ENCODE peak calls at places on chromosomes 2 and 18, in seven cellular contexts. M, I, L, A, P, W and J are unnamed samples.

GRCh38 chr2:102141915-102142828 is at the start of gene IL1R1:
- DNase-seq in M (no peak), I (peak), L (no peak), A (no peak), P (peak), W (peak), J (no peak)

GRCh38 chr18:57664600-57665165 is 43.0 kb upstream of the NARS1 start:
- DNase-seq in M (no peak), I (no peak), L (no peak), A (no peak), P (no peak), W (no peak), J (peak)

GRCh38 chr18:62102221-62102620 is 84.6 kb downstream of the PIGN start:
- DNase-seq in M (peak), I (no peak), L (no peak), A (no peak), P (no peak), W (no peak), J (no peak)

GRCh38 chr2:218961229-218961628 is 1.8 kb downstream of the CDK5R2 start:
- DNase-seq in M (no peak), I (no peak), L (no peak), A (no peak), P (no peak), W (no peak), J (no peak)

GRCh38 chr2:202307690-202308089 is 42.1 kb downstream of the NOP58 start:
- DNase-seq in M (no peak), I (no peak), L (no peak), A (no peak), P (no peak), W (no peak), J (no peak)

GRCh38 chr18:48828713-48829442 is 121.9 kb downstream of the SMAD7 start:
- DNase-seq in M (no peak), I (no peak), L (no peak), A (peak), P (no peak), W (no peak), J (peak)

GRCh38 chr2:25397777-25398176 is 56.1 kb upstream of the DNMT3A start:
- DNase-seq in M (no peak), I (no peak), L (no peak), A (no peak), P (no peak), W (no peak), J (no peak)

GRCh38 chr2:19360881-19361321 is 2.5 kb upstream of the OSR1 start:
- DNase-seq in M (no peak), I (no peak), L (no peak), A (no peak), P (no peak), W (no peak), J (no peak)

GRCh38 chr2:238496756-238497609 is 70.3 kb downstream of the ASB1 start:
- DNase-seq in M (no peak), I (no peak), L (no peak), A (no peak), P (no peak), W (no peak), J (no peak)

GRCh38 chr18:10020176-10020575 is 106.4 kb downstream of the VAPA start:
- DNase-seq in M (no peak), I (no peak), L (peak), A (peak), P (no peak), W (no peak), J (no peak)

GRCh38 chr18:2536063-2536462 is 35.2 kb downstream of the METTL4 start:
- DNase-seq in M (no peak), I (no peak), L (no peak), A (no peak), P (no peak), W (no peak), J (no peak)

GRCh38 chr2:229212241-229212640 is 58.8 kb downstream of the PID1 start:
- DNase-seq in M (no peak), I (no peak), L (no peak), A (no peak), P (no peak), W (no peak), J (no peak)

GRCh38 chr18:54235871-54236270 is 11.4 kb upstream of the MBD2 start:
- DNase-seq in M (no peak), I (no peak), L (no peak), A (no peak), P (no peak), W (no peak), J (no peak)

GRCh38 chr2:19611491-19612332 is 253.3 kb upstream of the OSR1 start:
- DNase-seq in M (no peak), I (peak), L (no peak), A (no peak), P (peak), W (no peak), J (no peak)

GRCh38 chr2:170953976-170954375 is 24.9 kb downstream of the GORASP2 start:
- DNase-seq in M (no peak), I (no peak), L (no peak), A (no peak), P (no peak), W (no peak), J (no peak)

GRCh38 chr2:144678741-144679140 is 158.8 kb upstream of the ZEB2 start:
- DNase-seq in M (no peak), I (no peak), L (no peak), A (no peak), P (no peak), W (no peak), J (no peak)

GRCh38 chr2:158714420-158714819 is 80.7 kb upstream of the DAPL1 start:
- DNase-seq in M (no peak), I (no peak), L (no peak), A (no peak), P (no peak), W (no peak), J (no peak)

GRCh38 chr18:30359521-30359920 is 683.0 kb downstream of the DSC3 start:
- DNase-seq in M (no peak), I (no peak), L (no peak), A (no peak), P (no peak), W (no peak), J (peak)

GRCh38 chr2:224927011-224927410 is 115.3 kb downstream of the DOCK10 start:
- DNase-seq in M (no peak), I (no peak), L (no peak), A (no peak), P (no peak), W (no peak), J (no peak)

GRCh38 chr2:166413255-166413654 is 37.5 kb upstream of the SCN9A start:
- DNase-seq in M (no peak), I (no peak), L (no peak), A (no peak), P (no peak), W (no peak), J (peak)

GRCh38 chr2:186477782-186478181 is 8.3 kb upstream of the ZC3H15 start:
- DNase-seq in M (no peak), I (no peak), L (no peak), A (no peak), P (no peak), W (no peak), J (no peak)

GRCh38 chr2:237315170-237315880 is 98.6 kb downstream of the COL6A3 start:
- DNase-seq in M (no peak), I (peak), L (no peak), A (no peak), P (no peak), W (peak), J (no peak)

GRCh38 chr18:79772108-79772864 is 25.5 kb upstream of the KCNG2 start:
- DNase-seq in M (no peak), I (no peak), L (no peak), A (no peak), P (no peak), W (no peak), J (no peak)

GRCh38 chr2:121248766-121249343 is 36.1 kb downstream of the TFCP2L1 start:
- DNase-seq in M (no peak), I (no peak), L (no peak), A (no peak), P (no peak), W (no peak), J (no peak)

GRCh38 chr2:11373096-11373495 is 28.7 kb upstream of the ROCK2 start:
- DNase-seq in M (no peak), I (no peak), L (no peak), A (no peak), P (no peak), W (no peak), J (no peak)

GRCh38 chr2:23606968-23607367 is 222.0 kb downstream of the KLHL29 start:
- DNase-seq in M (no peak), I (no peak), L (no peak), A (no peak), P (peak), W (no peak), J (no peak)

GRCh38 chr2:120766758-120767351 is 31.2 kb downstream of the GLI2 start:
- DNase-seq in M (no peak), I (no peak), L (no peak), A (no peak), P (no peak), W (no peak), J (no peak)

GRCh38 chr2:240573071-240573515 is 4.8 kb downstream of the RNPEPL1 start:
- DNase-seq in M (no peak), I (no peak), L (no peak), A (no peak), P (no peak), W (no peak), J (no peak)

GRCh38 chr2:120938132-120938771 is 202.6 kb downstream of the GLI2 start:
- DNase-seq in M (no peak), I (no peak), L (no peak), A (no peak), P (no peak), W (no peak), J (peak)